ENCODE peak calls at places on chromosome 20, in five cellular contexts. One of them, this sample, is unnamed.

GRCh38 chr20:57513199-57513598 is 11.7 kb downstream of the CTCFL start:
- DNase-seq in cardiac fibroblast: no peak
- DNase-seq in bronchial epithelial cell: peak
- DNase-seq in GM12864: no peak
- DNase-seq in heart right ventricle: no peak
- DNase-seq in this sample: no peak

GRCh38 chr20:53832499-53832898 is 237.9 kb downstream of the BCAS1 start:
- DNase-seq in GM12864: no peak
- DNase-seq in heart right ventricle: no peak
- DNase-seq in bronchial epithelial cell: no peak
- DNase-seq in cardiac fibroblast: no peak
- DNase-seq in this sample: no peak

GRCh38 chr20:37095108-37095608 is 639 bp downstream of the RBL1 start:
- DNase-seq in bronchial epithelial cell: no peak
- DNase-seq in GM12864: no peak
- DNase-seq in cardiac fibroblast: peak
- DNase-seq in heart right ventricle: no peak
- DNase-seq in this sample: no peak

GRCh38 chr20:20812141-20812540 is 99.7 kb upstream of the RALGAPA2 start:
- DNase-seq in heart right ventricle: no peak
- DNase-seq in bronchial epithelial cell: no peak
- DNase-seq in cardiac fibroblast: no peak
- DNase-seq in GM12864: no peak
- DNase-seq in this sample: no peak

GRCh38 chr20:3935956-3936340 is 46.8 kb downstream of the PANK2 start:
- DNase-seq in cardiac fibroblast: no peak
- DNase-seq in bronchial epithelial cell: no peak
- DNase-seq in GM12864: no peak
- DNase-seq in heart right ventricle: no peak
- DNase-seq in this sample: no peak

GRCh38 chr20:63461364-63461763 is 11.1 kb downstream of the KCNQ2 start:
- DNase-seq in cardiac fibroblast: no peak
- DNase-seq in bronchial epithelial cell: no peak
- DNase-seq in heart right ventricle: no peak
- DNase-seq in GM12864: no peak
- DNase-seq in this sample: no peak

GRCh38 chr20:37359331-37359730 is 13.4 kb downstream of the SRC start:
- DNase-seq in bronchial epithelial cell: no peak
- DNase-seq in cardiac fibroblast: no peak
- DNase-seq in heart right ventricle: no peak
- DNase-seq in GM12864: no peak
- DNase-seq in this sample: no peak

GRCh38 chr20:36344517-36345132 is 38.5 kb downstream of the DLGAP4 start:
- DNase-seq in heart right ventricle: peak
- DNase-seq in bronchial epithelial cell: peak
- DNase-seq in GM12864: no peak
- DNase-seq in cardiac fibroblast: peak
- DNase-seq in this sample: no peak

GRCh38 chr20:40630723-40631631 is 58.1 kb downstream of the MAFB start:
- DNase-seq in heart right ventricle: no peak
- DNase-seq in bronchial epithelial cell: no peak
- DNase-seq in cardiac fibroblast: no peak
- DNase-seq in GM12864: no peak
- DNase-seq in this sample: no peak

GRCh38 chr20:1456300-1456699 is 10.3 kb downstream of the NSFL1C start:
- DNase-seq in cardiac fibroblast: peak
- DNase-seq in heart right ventricle: no peak
- DNase-seq in GM12864: no peak
- DNase-seq in bronchial epithelial cell: no peak
- DNase-seq in this sample: no peak

GRCh38 chr20:37379967-37380828 is 34.3 kb downstream of the SRC start:
- DNase-seq in bronchial epithelial cell: peak
- DNase-seq in cardiac fibroblast: no peak
- DNase-seq in heart right ventricle: no peak
- DNase-seq in GM12864: no peak
- DNase-seq in this sample: peak

GRCh38 chr20:33394718-33395117 is 6.6 kb downstream of the CDK5RAP1 start:
- DNase-seq in bronchial epithelial cell: no peak
- DNase-seq in heart right ventricle: no peak
- DNase-seq in cardiac fibroblast: no peak
- DNase-seq in GM12864: no peak
- DNase-seq in this sample: no peak
- TF ChIP-seq CTCF in bronchial epithelial cell: no peak
- TF ChIP-seq CTCF in heart right ventricle: no peak
- TF ChIP-seq CTCF in cardiac fibroblast: no peak
- TF ChIP-seq CTCF in GM12864: no peak
- TF ChIP-seq CTCF in this sample: no peak

GRCh38 chr20:2558581-2559301 is 22.4 kb downstream of the TMC2 start:
- DNase-seq in bronchial epithelial cell: no peak
- DNase-seq in cardiac fibroblast: peak
- DNase-seq in heart right ventricle: no peak
- DNase-seq in GM12864: no peak
- DNase-seq in this sample: no peak
- H3K4me3 ChIP-seq in bronchial epithelial cell: no peak
- H3K4me3 ChIP-seq in cardiac fibroblast: no peak
- H3K4me3 ChIP-seq in heart right ventricle: peak
- H3K4me3 ChIP-seq in GM12864: no peak
- H3K4me3 ChIP-seq in this sample: no peak

DNA sequence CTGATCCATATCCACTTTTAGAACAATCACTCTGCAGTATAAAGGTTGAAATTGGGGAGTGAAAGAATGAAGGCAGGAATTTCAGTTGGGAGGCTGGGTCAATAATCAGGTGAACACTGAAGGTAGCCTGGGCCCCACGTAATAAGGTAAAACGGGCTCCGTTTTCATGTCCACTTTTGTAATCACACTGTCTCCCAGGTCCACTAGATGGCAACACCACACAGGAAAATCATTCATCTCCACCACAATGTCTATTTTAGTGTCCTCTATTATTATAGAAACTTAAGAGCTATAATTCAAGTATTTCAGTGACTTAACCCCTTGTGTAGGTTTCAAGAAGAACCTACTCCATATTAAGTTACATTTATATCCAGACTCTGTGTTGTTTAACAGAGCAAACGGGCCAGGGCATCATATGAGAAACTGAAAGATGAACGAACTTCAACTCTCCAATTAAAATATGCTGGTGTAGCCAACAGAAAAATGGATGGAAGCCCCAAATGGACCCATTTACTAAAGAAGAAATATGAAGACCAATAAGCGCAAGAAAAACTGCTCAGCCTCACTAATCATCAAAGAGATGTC is 45.9 kb upstream of the MC3R start:
- DNase-seq in GM12864: no peak
- DNase-seq in bronchial epithelial cell: peak
- DNase-seq in heart right ventricle: no peak
- DNase-seq in cardiac fibroblast: peak
- DNase-seq in this sample: peak
- TF ChIP-seq CTCF in GM12864: peak
- TF ChIP-seq CTCF in bronchial epithelial cell: peak
- TF ChIP-seq CTCF in heart right ventricle: peak
- TF ChIP-seq CTCF in cardiac fibroblast: peak
- TF ChIP-seq CTCF in this sample: peak

DNA sequence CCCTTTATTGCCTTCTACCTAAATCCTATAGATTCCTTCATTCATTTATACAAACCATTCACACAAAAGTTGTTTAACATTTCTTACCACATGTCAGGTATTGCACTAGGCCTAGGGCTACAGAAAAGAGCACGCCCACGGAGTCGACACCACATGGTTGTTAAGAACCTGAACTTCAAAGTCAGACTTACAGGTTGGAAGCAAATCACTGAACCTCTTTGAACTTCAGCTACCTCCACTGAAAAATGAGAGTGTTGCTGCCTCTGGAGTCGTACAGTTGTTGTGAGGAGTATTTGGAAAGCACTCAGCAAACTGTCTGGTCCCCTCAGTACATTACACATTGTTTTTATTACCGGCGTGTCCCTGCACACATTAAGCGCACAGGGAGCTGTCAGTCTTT is 3.3 kb upstream of the SLPI start:
- DNase-seq in cardiac fibroblast: no peak
- DNase-seq in heart right ventricle: no peak
- DNase-seq in GM12864: no peak
- DNase-seq in bronchial epithelial cell: no peak
- DNase-seq in this sample: peak
- H3K4me3 ChIP-seq in cardiac fibroblast: no peak
- H3K4me3 ChIP-seq in heart right ventricle: no peak
- H3K4me3 ChIP-seq in GM12864: no peak
- H3K4me3 ChIP-seq in bronchial epithelial cell: no peak
- H3K4me3 ChIP-seq in this sample: no peak

GRCh38 chr20:10828221-10828620 is 154.4 kb upstream of the JAG1 start:
- DNase-seq in bronchial epithelial cell: peak
- DNase-seq in heart right ventricle: no peak
- DNase-seq in GM12864: no peak
- DNase-seq in cardiac fibroblast: no peak
- DNase-seq in this sample: no peak
- TF ChIP-seq CTCF in bronchial epithelial cell: no peak
- TF ChIP-seq CTCF in heart right ventricle: no peak
- TF ChIP-seq CTCF in GM12864: no peak
- TF ChIP-seq CTCF in cardiac fibroblast: no peak
- TF ChIP-seq CTCF in this sample: no peak

DNA sequence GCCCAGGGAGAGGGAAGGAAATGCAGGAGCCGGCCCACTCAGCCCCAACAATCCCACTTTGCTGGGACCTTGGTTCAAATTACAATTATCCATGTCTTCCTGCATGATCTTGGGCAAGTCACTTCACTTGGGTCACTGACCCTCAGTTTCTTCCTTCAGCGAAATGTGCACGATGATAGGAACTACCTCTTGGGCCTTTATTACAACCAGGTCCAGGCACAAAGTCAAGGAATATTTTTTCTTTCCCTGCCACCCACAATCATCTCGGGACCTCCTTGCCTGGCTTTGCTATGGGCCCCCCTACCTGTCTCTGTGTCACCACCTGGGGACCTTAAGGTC is 358 bp upstream of the PLTP start:
- DNase-seq in heart right ventricle: no peak
- DNase-seq in GM12864: no peak
- DNase-seq in bronchial epithelial cell: no peak
- DNase-seq in cardiac fibroblast: no peak
- DNase-seq in this sample: no peak
- H3K4me3 ChIP-seq in heart right ventricle: peak
- H3K4me3 ChIP-seq in GM12864: peak
- H3K4me3 ChIP-seq in bronchial epithelial cell: peak
- H3K4me3 ChIP-seq in cardiac fibroblast: no peak
- H3K4me3 ChIP-seq in this sample: peak

GRCh38 chr20:327041-327945 is 1.9 kb downstream of the SOX12 start:
- DNase-seq in bronchial epithelial cell: peak
- DNase-seq in GM12864: peak
- DNase-seq in heart right ventricle: peak
- DNase-seq in cardiac fibroblast: peak
- DNase-seq in this sample: peak

GRCh38 chr20:325043-325888 is at the start of gene SOX12:
- DNase-seq in heart right ventricle: peak
- DNase-seq in cardiac fibroblast: peak
- DNase-seq in bronchial epithelial cell: peak
- DNase-seq in GM12864: peak
- DNase-seq in this sample: peak

GRCh38 chr20:326645-327031 is 1.3 kb downstream of the SOX12 start:
- DNase-seq in heart right ventricle: no peak
- DNase-seq in GM12864: no peak
- DNase-seq in cardiac fibroblast: peak
- DNase-seq in bronchial epithelial cell: no peak
- DNase-seq in this sample: no peak

GRCh38 chr20:325889-326644 is 715 bp downstream of the SOX12 start:
- DNase-seq in heart right ventricle: peak
- DNase-seq in cardiac fibroblast: peak
- DNase-seq in GM12864: no peak
- DNase-seq in bronchial epithelial cell: no peak
- DNase-seq in this sample: peak

GRCh38 chr20:324177-325042 is 942 bp upstream of the SOX12 start:
- DNase-seq in GM12864: peak
- DNase-seq in heart right ventricle: peak
- DNase-seq in bronchial epithelial cell: peak
- DNase-seq in cardiac fibroblast: peak
- DNase-seq in this sample: peak
- TF ChIP-seq CTCF in GM12864: peak
- TF ChIP-seq CTCF in heart right ventricle: peak
- TF ChIP-seq CTCF in bronchial epithelial cell: peak
- TF ChIP-seq CTCF in cardiac fibroblast: peak
- TF ChIP-seq CTCF in this sample: no peak

DNA sequence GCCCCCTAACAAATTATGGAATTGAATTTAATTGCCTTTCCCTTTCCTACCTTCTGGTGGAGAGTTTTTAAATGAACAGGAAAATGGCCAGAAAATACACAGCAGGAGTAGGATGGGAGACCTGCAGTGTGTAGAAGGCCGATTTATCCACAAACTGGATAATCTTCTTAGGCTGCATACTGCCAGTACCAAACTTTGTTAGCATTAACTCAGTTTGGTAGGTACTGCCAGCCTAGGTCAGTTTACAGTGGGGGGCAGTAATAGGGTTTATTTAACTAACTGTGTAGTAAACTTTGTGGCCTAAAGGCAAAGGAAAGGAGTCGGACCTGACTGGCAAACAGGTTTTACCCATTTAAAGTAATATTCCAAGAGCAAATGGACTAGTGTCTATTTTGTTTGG is 4.6 kb downstream of the NCOA3 start:
- DNase-seq in GM12864: no peak
- DNase-seq in bronchial epithelial cell: no peak
- DNase-seq in cardiac fibroblast: no peak
- DNase-seq in heart right ventricle: no peak
- DNase-seq in this sample: peak
- H3K4me3 ChIP-seq in GM12864: peak
- H3K4me3 ChIP-seq in bronchial epithelial cell: no peak
- H3K4me3 ChIP-seq in cardiac fibroblast: no peak
- H3K4me3 ChIP-seq in heart right ventricle: no peak
- H3K4me3 ChIP-seq in this sample: peak

GRCh38 chr20:43691928-43692524 is 25.1 kb downstream of the MYBL2 start:
- DNase-seq in bronchial epithelial cell: peak
- DNase-seq in heart right ventricle: no peak
- DNase-seq in cardiac fibroblast: peak
- DNase-seq in GM12864: peak
- DNase-seq in this sample: peak
- TF ChIP-seq CTCF in bronchial epithelial cell: peak
- TF ChIP-seq CTCF in heart right ventricle: peak
- TF ChIP-seq CTCF in cardiac fibroblast: peak
- TF ChIP-seq CTCF in GM12864: peak
- TF ChIP-seq CTCF in this sample: peak

This sample was measured in PC-9.